ENCODE peak calls at places on chromosomes 3 and 15, in seven cellular contexts. P is brain microvascular endothelial cell, T is AG04450, X is nephron progenitor cell, W is AG10803, D is mesothelial cell of epicardium, K is type B pancreatic cell. Y is an unnamed sample.

GRCh38 chr3:72938471-72939265 is 50.8 kb downstream of the GXYLT2 start:
- DNase-seq in P (peak), K (no peak), W (peak), X (no peak), T (peak), D (no peak), Y (peak)

GRCh38 chr3:119628390-119628789 is 30.7 kb downstream of the PLA1A start:
- DNase-seq in T (no peak), X (no peak), K (no peak), W (no peak), D (no peak), P (no peak), Y (peak)

GRCh38 chr3:55416381-55416821 is 70.7 kb downstream of the WNT5A start:
- DNase-seq in T (peak), K (no peak), W (peak), P (peak), X (no peak), D (no peak), Y (no peak)

GRCh38 chr15:70556376-70556775 is 207.0 kb downstream of the UACA start:
- DNase-seq in W (no peak), K (no peak), P (no peak), T (no peak), X (no peak), D (no peak), Y (no peak)

GRCh38 chr3:9135930-9136525 is 113.4 kb downstream of the SRGAP3 start:
- DNase-seq in X (peak), K (no peak), T (no peak), W (no peak), D (peak), P (no peak), Y (peak)

GRCh38 chr3:196792771-196793170 is 53.1 kb downstream of the PAK2 start:
- DNase-seq in P (no peak), D (no peak), W (peak), K (no peak), T (no peak), X (no peak), Y (no peak)

GRCh38 chr15:57647071-57647790 is 55.5 kb downstream of the MYZAP start:
- DNase-seq in T (no peak), K (no peak), D (no peak), P (no peak), X (no peak), W (no peak), Y (no peak)

GRCh38 chr3:41239587-41239986 is 40.3 kb downstream of the CTNNB1 start:
- DNase-seq in K (no peak), P (no peak), T (no peak), D (no peak), X (no peak), W (peak), Y (no peak)

GRCh38 chr15:94749848-94750617 is 518.7 kb downstream of the MCTP2 start:
- DNase-seq in P (no peak), X (no peak), D (no peak), K (no peak), W (no peak), T (peak), Y (no peak)

GRCh38 chr3:172355836-172356235 is 92.4 kb downstream of the GHSR start:
- DNase-seq in P (peak), D (no peak), K (no peak), X (no peak), W (peak), T (peak), Y (no peak)

GRCh38 chr3:126567696-126568438 is 9.1 kb upstream of the C3orf22 start:
- DNase-seq in T (no peak), P (no peak), W (no peak), X (no peak), K (no peak), D (no peak), Y (no peak)

GRCh38 chr3:12138044-12138443 is 20.7 kb downstream of the TIMP4 start:
- DNase-seq in K (no peak), D (no peak), P (no peak), X (peak), W (peak), T (no peak), Y (peak)

GRCh38 chr15:34436956-34437442 is 609 bp downstream of the GOLGA8A start:
- DNase-seq in T (no peak), P (no peak), K (peak), X (peak), W (peak), D (no peak), Y (peak)

GRCh38 chr3:49260711-49261357 is 16.2 kb downstream of the C3orf62 start:
- DNase-seq in K (no peak), P (no peak), T (no peak), W (no peak), D (no peak), X (no peak), Y (no peak)

GRCh38 chr3:100506355-100506754 is 13.9 kb downstream of the TMEM45A start:
- DNase-seq in W (peak), T (no peak), X (no peak), P (peak), K (no peak), D (no peak), Y (no peak)

GRCh38 chr15:33132722-33133345 is 61.7 kb downstream of the FMN1 start:
- DNase-seq in T (peak), D (no peak), P (peak), K (no peak), W (peak), X (peak), Y (peak)

GRCh38 chr15:66615175-66615495 is 49.3 kb upstream of the LCTL start:
- DNase-seq in D (no peak), P (no peak), X (no peak), T (no peak), W (no peak), K (no peak), Y (no peak)

GRCh38 chr15:42723068-42723467 is 13.9 kb downstream of the CDAN1 start:
- DNase-seq in K (no peak), W (no peak), D (no peak), T (no peak), X (no peak), P (no peak), Y (no peak)

GRCh38 chr3:102290241-102290640 is 144.6 kb upstream of the ZPLD1 start:
- DNase-seq in K (no peak), D (no peak), W (no peak), P (no peak), T (no peak), X (no peak), Y (no peak)

GRCh38 chr15:71752604-71753289 is 57.6 kb upstream of the NR2E3 start:
- DNase-seq in X (peak), D (no peak), T (peak), K (no peak), P (peak), W (peak), Y (peak)
- TF ChIP-seq CTCF in X (peak), D (no peak), T (peak), K (peak), P (peak), W (peak), Y (peak)

GRCh38 chr3:4720316-4721075 is 227.3 kb downstream of the ITPR1 start:
- DNase-seq in W (peak), T (no peak), P (peak), K (no peak), D (no peak), X (no peak), Y (peak)
- TF ChIP-seq CTCF in W (peak), T (peak), P (peak), K (peak), D (peak), X (no peak), Y (no peak)

GRCh38 chr3:50272911-50273688 is 4.2 kb downstream of the SEMA3B start:
- DNase-seq in K (peak), X (peak), T (no peak), P (peak), D (peak), W (peak), Y (peak)
- TF ChIP-seq CTCF in K (peak), X (peak), T (peak), P (peak), D (peak), W (peak), Y (peak)

DNA sequence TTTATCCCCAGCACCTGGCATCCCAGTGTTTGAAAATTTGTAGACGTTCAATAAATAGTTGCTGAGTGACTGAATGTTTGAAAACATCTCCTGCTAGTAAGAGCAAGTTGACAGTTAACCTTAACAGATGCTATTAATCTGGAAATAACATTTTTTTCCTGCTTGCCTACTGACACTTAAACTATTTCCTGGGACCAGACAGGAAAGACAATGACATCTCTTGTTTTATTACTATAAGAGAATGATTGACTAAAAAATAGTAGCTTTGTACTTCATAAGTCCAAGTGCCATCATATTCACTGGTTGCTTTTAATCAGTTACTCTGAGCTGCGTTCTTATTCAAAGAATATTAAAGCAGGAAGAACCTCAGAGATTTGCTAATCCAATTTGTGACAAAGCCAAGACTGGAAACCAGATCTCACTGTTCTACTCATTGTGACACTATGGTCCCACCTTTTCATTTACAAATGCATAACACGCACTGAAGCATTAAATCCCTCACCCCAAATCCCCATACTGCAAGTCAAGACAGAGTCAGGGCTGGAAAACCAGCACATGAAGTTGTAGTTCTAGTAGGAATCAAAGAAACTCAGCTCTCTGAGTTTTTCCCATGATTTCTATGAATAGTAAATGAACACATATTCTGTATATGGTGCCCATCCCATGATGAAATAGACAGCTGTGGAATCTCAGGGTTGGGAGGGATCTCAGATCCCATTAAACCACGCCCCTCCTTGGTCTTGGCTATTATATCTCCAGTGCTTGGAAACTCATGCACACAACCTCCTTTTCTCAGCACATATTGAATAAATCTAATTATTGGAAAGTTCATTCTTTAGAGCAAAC is 212.7 kb upstream of the P2RY1 start:
- DNase-seq in T (no peak), D (no peak), K (no peak), X (no peak), W (no peak), P (no peak), Y (no peak)
- TF ChIP-seq CTCF in T (no peak), D (no peak), K (no peak), X (no peak), W (no peak), P (no peak), Y (no peak)

GRCh38 chr15:81174759-81175327 is 21.8 kb upstream of the IL16 start:
- DNase-seq in W (no peak), X (no peak), T (no peak), P (no peak), K (no peak), D (no peak), Y (no peak)
- TF ChIP-seq CTCF in W (peak), X (no peak), T (peak), P (peak), K (no peak), D (no peak), Y (peak)

DNA sequence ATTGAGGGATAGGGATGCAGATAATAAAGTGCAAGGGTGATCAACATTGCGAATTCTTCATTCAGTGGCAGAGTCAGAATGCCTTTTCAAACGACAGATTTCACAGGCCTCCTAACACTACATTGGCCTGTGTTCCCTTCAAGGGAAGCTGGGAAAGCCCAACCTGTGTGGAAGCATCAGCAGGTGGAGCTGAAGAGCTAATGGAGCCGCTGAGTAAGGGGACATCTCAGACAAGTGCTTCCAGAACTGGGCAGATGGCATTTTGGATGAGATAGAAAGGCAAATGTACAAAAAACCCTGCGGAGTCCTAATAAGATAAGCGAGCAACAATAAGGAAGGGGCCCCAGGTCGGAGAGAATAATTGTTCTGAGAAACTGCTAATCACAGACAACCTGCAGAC is 8.5 kb upstream of the SLC24A5 start:
- DNase-seq in P (no peak), T (no peak), K (no peak), X (peak), W (peak), D (no peak), Y (peak)
- TF ChIP-seq CTCF in P (peak), T (peak), K (peak), X (peak), W (peak), D (no peak), Y (no peak)

GRCh38 chr3:136752046-136752326 is 192 bp downstream of the STAG1 start:
- DNase-seq in P (no peak), D (no peak), W (no peak), X (no peak), K (no peak), T (peak), Y (no peak)

GRCh38 chr3:136755192-136755591 is 3.0 kb upstream of the STAG1 start:
- DNase-seq in X (no peak), K (no peak), P (no peak), D (no peak), W (no peak), T (no peak), Y (no peak)

GRCh38 chr3:136751259-136752045 is 726 bp downstream of the STAG1 start:
- DNase-seq in P (peak), T (peak), X (peak), D (peak), W (peak), K (peak), Y (peak)

GRCh38 chr3:136752327-136753111 is at the start of gene STAG1:
- DNase-seq in T (peak), P (peak), W (peak), X (peak), D (peak), K (peak), Y (peak)

GRCh38 chr3:136753112-136753939 is 1.1 kb upstream of the STAG1 start:
- DNase-seq in P (no peak), D (no peak), W (peak), T (no peak), K (no peak), X (no peak), Y (no peak)
- TF ChIP-seq CTCF in P (no peak), D (no peak), W (peak), T (no peak), K (no peak), X (no peak), Y (no peak)

GRCh38 chr3:128068156-128068620 is 16.0 kb downstream of the SEC61A1 start:
- DNase-seq in W (peak), D (no peak), X (peak), P (no peak), T (no peak), K (no peak), Y (peak)
- TF ChIP-seq CTCF in W (peak), D (peak), X (peak), P (peak), T (peak), K (peak), Y (peak)

DNA sequence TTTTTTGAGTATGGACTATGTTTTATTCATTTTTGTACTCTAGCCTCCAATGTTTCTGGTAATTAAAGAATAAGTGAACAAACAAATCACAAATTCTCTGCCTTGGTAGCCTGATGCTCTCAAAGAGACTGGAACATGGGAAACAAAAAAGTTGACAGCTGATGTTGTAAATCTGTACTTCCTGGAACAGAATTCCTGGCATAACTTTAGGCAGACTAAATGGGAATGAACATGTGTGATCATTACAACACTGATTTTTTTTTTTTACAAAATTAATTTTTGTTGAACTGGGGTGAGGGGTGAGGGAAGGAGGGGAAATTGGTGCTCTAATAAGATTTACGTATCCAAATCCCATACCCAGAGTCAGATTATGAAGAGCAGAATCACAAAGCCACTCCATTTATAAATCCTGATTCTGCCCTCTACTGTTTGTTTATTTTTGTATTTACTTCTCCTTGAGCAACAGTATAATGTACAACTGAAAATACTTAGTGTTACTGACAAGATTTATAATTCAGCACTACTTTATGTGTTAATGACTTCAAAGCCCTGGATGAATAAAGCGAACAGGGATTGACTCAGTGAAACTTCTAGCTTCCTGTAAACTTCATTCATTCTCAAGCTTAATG is 165.0 kb downstream of the FRMD5 start:
- DNase-seq in D (no peak), K (no peak), P (no peak), X (no peak), W (peak), T (no peak), Y (no peak)
- TF ChIP-seq CTCF in D (no peak), K (no peak), P (no peak), X (no peak), W (no peak), T (no peak), Y (no peak)

GRCh38 chr3:44659015-44659414 is 10.5 kb downstream of the ZNF35 start:
- DNase-seq in K (no peak), D (no peak), T (no peak), X (no peak), P (no peak), W (no peak), Y (no peak)

GRCh38 chr3:44665173-44665572 is 16.6 kb downstream of the ZNF35 start:
- DNase-seq in K (no peak), X (no peak), D (no peak), T (no peak), P (no peak), W (no peak), Y (no peak)

GRCh38 chr3:44659434-44659833 is 10.9 kb downstream of the ZNF35 start:
- DNase-seq in T (no peak), K (no peak), P (no peak), X (no peak), D (no peak), W (no peak), Y (no peak)

GRCh38 chr3:44661189-44661588 is 12.7 kb downstream of the ZNF35 start:
- DNase-seq in P (no peak), T (no peak), W (no peak), D (no peak), K (no peak), X (no peak), Y (no peak)
- TF ChIP-seq CTCF in P (peak), T (peak), W (peak), D (no peak), K (peak), X (no peak), Y (no peak)